ENCODE peak calls at places on chromosomes 3 and 15, in four cellular contexts. S, C, B and T are unnamed samples.

GRCh38 chr15:101317473-101317872 is 22.4 kb upstream of the SNRPA1 start:
- DNase-seq in S (no peak), C (no peak), B (no peak), T (no peak)

GRCh38 chr3:142940472-142940871 is 23.0 kb downstream of the PAQR9 start:
- DNase-seq in B (no peak), C (no peak), S (no peak), T (no peak)

GRCh38 chr3:153354641-153355040 is 192.6 kb downstream of the RAP2B start:
- DNase-seq in S (no peak), C (no peak), B (no peak), T (no peak)

GRCh38 chr3:39378092-39378491 is 5.1 kb upstream of the SLC25A38 start:
- DNase-seq in B (peak), C (peak), S (peak), T (peak)

GRCh38 chr3:15325228-15325627 is 7.2 kb downstream of the SH3BP5 start:
- DNase-seq in S (no peak), C (no peak), B (peak), T (no peak)

GRCh38 chr15:70424937-70425411 is 327.3 kb upstream of the TLE3 start:
- DNase-seq in C (no peak), S (no peak), B (no peak), T (no peak)

GRCh38 chr15:73940061-73940981 is 14.1 kb downstream of the LOXL1 start:
- DNase-seq in S (no peak), C (no peak), B (peak), T (no peak)

GRCh38 chr3:129702934-129703712 is 96.6 kb upstream of the PLXND1 start:
- DNase-seq in C (no peak), B (peak), S (no peak), T (no peak)

GRCh38 chr15:41154412-41154811 is 38.3 kb upstream of the INO80 start:
- DNase-seq in C (no peak), B (peak), S (no peak), T (no peak)

GRCh38 chr15:77036537-77037474 is 34.1 kb downstream of the TSPAN3 start:
- DNase-seq in S (no peak), C (peak), B (no peak), T (peak)

GRCh38 chr3:185653949-185654757 is 68.1 kb downstream of the SENP2 start:
- DNase-seq in C (no peak), S (no peak), B (no peak), T (no peak)

GRCh38 chr15:77747175-77748077 is 114.7 kb upstream of the LINGO1 start:
- DNase-seq in S (no peak), B (no peak), C (no peak), T (no peak)

GRCh38 chr3:121627211-121627610 is 33.5 kb downstream of the HCLS1 start:
- DNase-seq in S (no peak), B (no peak), C (no peak), T (no peak)

GRCh38 chr3:188854395-188855149 is 317.2 kb upstream of the TPRG1 start:
- DNase-seq in S (no peak), C (no peak), B (peak), T (no peak)

GRCh38 chr3:120645083-120645800 is 36.8 kb downstream of the HGD start:
- DNase-seq in S (no peak), C (no peak), B (no peak), T (no peak)

GRCh38 chr3:38549957-38550840 is 54.1 kb downstream of the EXOG start:
- DNase-seq in B (no peak), C (peak), S (no peak), T (peak)

GRCh38 chr15:101111570-101112262 is 140.1 kb downstream of the CHSY1 start:
- DNase-seq in B (no peak), C (no peak), S (no peak), T (no peak)

GRCh38 chr3:115040673-115041286 is 106.3 kb downstream of the ZBTB20 start:
- DNase-seq in S (peak), B (peak), C (no peak), T (peak)

GRCh38 chr15:63492541-63493077 is 11.8 kb upstream of the USP3 start:
- DNase-seq in S (no peak), B (peak), C (no peak), T (no peak)

GRCh38 chr3:48656061-48656840 is 6.4 kb downstream of the CELSR3 start:
- DNase-seq in B (peak), C (peak), S (peak), T (peak)

GRCh38 chr3:9396301-9396631 is 1.1 kb upstream of the SETD5 start:
- DNase-seq in C (peak), S (peak), B (peak), T (peak)

GRCh38 chr3:161695811-161696210 is 199.2 kb downstream of the OTOL1 start:
- DNase-seq in S (no peak), C (no peak), B (no peak), T (no peak)

GRCh38 chr15:26773917-26774316 is 1.1 kb upstream of the GABRB3 start:
- DNase-seq in C (no peak), B (no peak), S (no peak), T (no peak)

GRCh38 chr3:65861718-65862117 is 177.0 kb downstream of the MAGI1 start:
- DNase-seq in B (no peak), C (peak), S (no peak), T (no peak)

GRCh38 chr15:60804986-60805949 is 326.3 kb upstream of the ICE2 start:
- DNase-seq in S (no peak), C (no peak), B (peak), T (no peak)

GRCh38 chr3:114274929-114275328 is 18.9 kb upstream of the TIGIT start:
- DNase-seq in B (peak), S (no peak), C (no peak), T (no peak)

GRCh38 chr3:74582982-74583381 is 31.5 kb downstream of the CNTN3 start:
- DNase-seq in C (no peak), B (no peak), S (no peak), T (no peak)

GRCh38 chr15:29568840-29569532 is 253.3 kb downstream of the TJP1 start:
- DNase-seq in S (no peak), B (no peak), C (no peak), T (peak)

GRCh38 chr15:88803241-88803919 is at the start of gene ACAN:
- DNase-seq in B (no peak), S (no peak), C (no peak), T (no peak)

GRCh38 chr3:100189444-100189964 is 71.3 kb upstream of the TBC1D23 start:
- DNase-seq in S (no peak), C (no peak), B (no peak), T (no peak)

GRCh38 chr3:153284282-153284938 is 122.4 kb downstream of the RAP2B start:
- DNase-seq in S (peak), C (peak), B (peak), T (peak)

GRCh38 chr15:53266176-53266575 is 476.0 kb upstream of the ONECUT1 start:
- DNase-seq in C (no peak), B (no peak), S (no peak), T (no peak)

GRCh38 chr15:45146405-45146804 is 16.6 kb downstream of the DUOX1 start:
- DNase-seq in C (no peak), S (no peak), B (peak), T (no peak)

GRCh38 chr15:84684092-84684491 is 26.1 kb upstream of the NMB start:
- DNase-seq in S (no peak), B (peak), C (no peak), T (no peak)

GRCh38 chr15:31974855-31975421 is 55.4 kb upstream of the CHRNA7 start:
- DNase-seq in B (peak), S (no peak), C (no peak), T (peak)

GRCh38 chr15:100902436-100903190 is 16.5 kb upstream of the LRRK1 start:
- DNase-seq in S (no peak), B (peak), C (peak), T (peak)

GRCh38 chr3:50270422-50270831 is 1.5 kb downstream of the SEMA3B start:
- DNase-seq in S (no peak), C (no peak), B (no peak), T (no peak)